ENCODE peak calls at places on chromosomes 16 and 17, in six cellular contexts. U, X, H, K, P and Z are unnamed samples.

GRCh38 chr16:4733747-4734062 is 366 bp downstream of the ANKS3 start:
- DNase-seq in K (no peak), U (no peak), P (peak), X (peak), H (peak), Z (no peak)

GRCh38 chr17:41910701-41911391 is 7.9 kb downstream of the ACLY start:
- DNase-seq in U (no peak), H (peak), P (peak), K (no peak), X (no peak), Z (no peak)

GRCh38 chr17:16908282-16908681 is 63.6 kb downstream of the TNFRSF13B start:
- DNase-seq in P (no peak), U (no peak), K (no peak), H (no peak), X (no peak), Z (no peak)

GRCh38 chr16:6482861-6483530 is 849.6 kb upstream of the RBFOX1 start:
- DNase-seq in P (no peak), K (no peak), X (no peak), H (no peak), U (no peak), Z (no peak)

GRCh38 chr17:7393613-7394451 is 493 bp downstream of the PLSCR3 start:
- DNase-seq in K (peak), P (peak), H (peak), X (peak), U (no peak), Z (no peak)

GRCh38 chr16:89815639-89816348 is 653 bp downstream of the FANCA start:
- DNase-seq in K (no peak), U (no peak), H (no peak), X (no peak), P (peak), Z (no peak)

GRCh38 chr17:44865231-44865660 is 17.6 kb downstream of the HIGD1B start:
- DNase-seq in X (peak), K (peak), H (peak), P (peak), U (peak), Z (peak)

GRCh38 chr17:76468634-76469010 is 1.2 kb downstream of the AANAT start:
- DNase-seq in H (no peak), P (no peak), X (no peak), U (no peak), K (no peak), Z (no peak)

GRCh38 chr17:29640413-29640812 is 17.7 kb upstream of the CORO6 start:
- DNase-seq in X (no peak), K (no peak), P (no peak), U (no peak), H (peak), Z (no peak)

GRCh38 chr17:82531431-82531881 is 11.9 kb downstream of the FOXK2 start:
- DNase-seq in P (no peak), U (no peak), H (peak), X (no peak), K (no peak), Z (no peak)

GRCh38 chr16:59021751-59022150 is 287.6 kb upstream of the GOT2 start:
- DNase-seq in K (no peak), P (no peak), H (no peak), U (no peak), X (no peak), Z (peak)